ENCODE peak calls at places on chromosomes 4 and X, in four cellular contexts. D is A673, P is fibroblast of mammary gland, L is sigmoid colon. U is an unnamed sample.

GRCh38 chr4:53716471-53717063 is 125.3 kb upstream of the LNX1 start:
- DNase-seq in D (no peak), L (no peak), P (no peak), U (no peak)

GRCh38 chr4:26687728-26688127 is 103.8 kb downstream of the TBC1D19 start:
- DNase-seq in D (no peak), L (no peak), P (peak), U (peak)

GRCh38 chr4:25406081-25406692 is 29.1 kb downstream of the ANAPC4 start:
- DNase-seq in P (peak), L (no peak), D (no peak), U (peak)

GRCh38 chr4:136985683-136986082 is 546.6 kb downstream of the PCDH18 start:
- DNase-seq in D (no peak), L (no peak), P (no peak), U (no peak)

GRCh38 chr4:137676357-137676998 is 144.2 kb upstream of the PCDH18 start:
- DNase-seq in P (no peak), D (no peak), L (no peak), U (no peak)

GRCh38 chrX:150361777-150362351 is 1.3 kb upstream of the MAMLD1 start:
- DNase-seq in L (peak), P (no peak), D (no peak), U (peak)

GRCh38 chrX:109472939-109473713 is 8.8 kb downstream of the GUCY2F start:
- DNase-seq in P (peak), L (no peak), D (peak), U (peak)

GRCh38 chr4:80199004-80199579 is 1.8 kb downstream of the PRDM8 start:
- DNase-seq in D (no peak), P (no peak), L (no peak), U (no peak)

GRCh38 chrX:45445745-45446412 is 245.2 kb upstream of the DIPK2B start:
- DNase-seq in L (no peak), D (peak), P (peak), U (peak)

GRCh38 chrX:135477576-135477975 is 42.9 kb upstream of the INTS6L start:
- DNase-seq in L (peak), P (peak), D (peak), U (peak)

GRCh38 chrX:48958635-48959094 is 1.3 kb upstream of the OTUD5 start:
- DNase-seq in D (peak), L (peak), P (peak), U (peak)

GRCh38 chr4:110059556-110060191 is 138.7 kb downstream of the ELOVL6 start:
- DNase-seq in D (no peak), L (no peak), P (peak), U (peak)

GRCh38 chr4:39054497-39054896 is 7.5 kb upstream of the KLHL5 start:
- DNase-seq in D (peak), L (no peak), P (no peak), U (no peak)

GRCh38 chr4:186939766-186940165 is 216.1 kb upstream of the FAT1 start:
- DNase-seq in P (no peak), D (no peak), L (no peak), U (no peak)

GRCh38 chr4:38943355-38943754 is 75.7 kb downstream of the FAM114A1 start:
- DNase-seq in P (no peak), L (peak), D (no peak), U (no peak)

GRCh38 chr4:121277194-121278105 is 103.4 kb downstream of the QRFPR start:
- DNase-seq in P (peak), D (peak), L (no peak), U (peak)

GRCh38 chr4:8736083-8736825 is 135.4 kb downstream of the HMX1 start:
- DNase-seq in P (no peak), D (peak), L (peak), U (no peak)

GRCh38 chrX:29662101-29662500 is 553.3 kb upstream of the MAGEB2 start:
- DNase-seq in L (no peak), D (peak), P (peak), U (peak)

GRCh38 chrX:2552621-2553297 is 52.0 kb upstream of the DHRSX start:
- DNase-seq in P (peak), L (no peak), D (peak), U (peak)

GRCh38 chrX:132219343-132219768 is at the start of gene RAP2C:
- DNase-seq in D (peak), P (peak), L (peak), U (peak)

GRCh38 chrX:13005671-13006473 is 31.0 kb downstream of the TMSB4X start:
- DNase-seq in P (peak), D (no peak), L (no peak), U (peak)

GRCh38 chrX:261167-261857 is 19.9 kb upstream of the PLCXD1 start:
- DNase-seq in P (peak), D (no peak), L (peak), U (no peak)

GRCh38 chr4:132180020-132180427 is 969.1 kb upstream of the PCDH10 start:
- DNase-seq in L (no peak), D (no peak), P (peak), U (peak)

GRCh38 chr4:85488416-85488815 is 13.5 kb downstream of the ARHGAP24 start:
- DNase-seq in L (no peak), D (no peak), P (no peak), U (no peak)

GRCh38 chr4:30950737-30951136 is 230.6 kb downstream of the PCDH7 start:
- DNase-seq in L (no peak), D (peak), P (no peak), U (peak)

GRCh38 chrX:120690344-120690743 is 60.5 kb upstream of the C1GALT1C1 start:
- DNase-seq in L (no peak), D (no peak), P (peak), U (peak)

GRCh38 chr4:5955201-5955821 is 62.4 kb upstream of the CRMP1 start:
- DNase-seq in D (no peak), L (no peak), P (no peak), U (no peak)